ENCODE peak calls at places on chromosomes 11 and 22, in seven cellular contexts. One of them, this sample, is unnamed.

GRCh38 chr11:120830092-120830491 is 193.8 kb upstream of the TBCEL start:
- DNase-seq in astrocyte of the spinal cord: no peak
- DNase-seq in WERI-Rb-1: peak
- DNase-seq in neural progenitor cell: no peak
- DNase-seq in KBM-7: no peak
- DNase-seq in stimulated activated CD8-positive, alpha-beta memory T cell treated with anti-CD3 and anti-CD28 coated beads, Interleukin-12 subunit alpha, Interleukin-12 subunit beta, amount 100 ng/mL, for 4 hours: no peak
- DNase-seq in sciatic nerve: no peak
- DNase-seq in this sample: no peak

GRCh38 chr22:39422721-39423120 is 23.1 kb downstream of the TAB1 start:
- DNase-seq in astrocyte of the spinal cord: no peak
- DNase-seq in WERI-Rb-1: no peak
- DNase-seq in neural progenitor cell: no peak
- DNase-seq in KBM-7: no peak
- DNase-seq in stimulated activated CD8-positive, alpha-beta memory T cell treated with anti-CD3 and anti-CD28 coated beads, Interleukin-12 subunit alpha, Interleukin-12 subunit beta, amount 100 ng/mL, for 4 hours: no peak
- DNase-seq in sciatic nerve: no peak
- DNase-seq in this sample: no peak

GRCh38 chr22:25763239-25763777 is 21.3 kb downstream of the MYO18B start:
- DNase-seq in astrocyte of the spinal cord: no peak
- DNase-seq in WERI-Rb-1: no peak
- DNase-seq in neural progenitor cell: no peak
- DNase-seq in KBM-7: no peak
- DNase-seq in stimulated activated CD8-positive, alpha-beta memory T cell treated with anti-CD3 and anti-CD28 coated beads, Interleukin-12 subunit alpha, Interleukin-12 subunit beta, amount 100 ng/mL, for 4 hours: no peak
- DNase-seq in sciatic nerve: no peak
- DNase-seq in this sample: no peak

GRCh38 chr22:43747877-43748276 is 64.2 kb downstream of the EFCAB6 start:
- DNase-seq in astrocyte of the spinal cord: no peak
- DNase-seq in WERI-Rb-1: no peak
- DNase-seq in neural progenitor cell: no peak
- DNase-seq in KBM-7: no peak
- DNase-seq in stimulated activated CD8-positive, alpha-beta memory T cell treated with anti-CD3 and anti-CD28 coated beads, Interleukin-12 subunit alpha, Interleukin-12 subunit beta, amount 100 ng/mL, for 4 hours: no peak
- DNase-seq in sciatic nerve: no peak
- DNase-seq in this sample: no peak

GRCh38 chr11:41920374-41920773 is 460.9 kb upstream of the LRRC4C start:
- DNase-seq in astrocyte of the spinal cord: no peak
- DNase-seq in WERI-Rb-1: no peak
- DNase-seq in neural progenitor cell: no peak
- DNase-seq in KBM-7: no peak
- DNase-seq in stimulated activated CD8-positive, alpha-beta memory T cell treated with anti-CD3 and anti-CD28 coated beads, Interleukin-12 subunit alpha, Interleukin-12 subunit beta, amount 100 ng/mL, for 4 hours: no peak
- DNase-seq in sciatic nerve: no peak
- DNase-seq in this sample: no peak

GRCh38 chr11:32088117-32088941 is 2.5 kb upstream of the RCN1 start:
- DNase-seq in astrocyte of the spinal cord: peak
- DNase-seq in WERI-Rb-1: no peak
- DNase-seq in neural progenitor cell: no peak
- DNase-seq in KBM-7: peak
- DNase-seq in stimulated activated CD8-positive, alpha-beta memory T cell treated with anti-CD3 and anti-CD28 coated beads, Interleukin-12 subunit alpha, Interleukin-12 subunit beta, amount 100 ng/mL, for 4 hours: no peak
- DNase-seq in sciatic nerve: peak
- DNase-seq in this sample: peak

GRCh38 chr11:68340784-68341556 is 28.6 kb downstream of the LRP5 start:
- DNase-seq in astrocyte of the spinal cord: peak
- DNase-seq in WERI-Rb-1: no peak
- DNase-seq in neural progenitor cell: no peak
- DNase-seq in KBM-7: no peak
- DNase-seq in stimulated activated CD8-positive, alpha-beta memory T cell treated with anti-CD3 and anti-CD28 coated beads, Interleukin-12 subunit alpha, Interleukin-12 subunit beta, amount 100 ng/mL, for 4 hours: no peak
- DNase-seq in sciatic nerve: no peak
- DNase-seq in this sample: no peak

GRCh38 chr11:68018730-68019190 is 8.6 kb downstream of the ALDH3B1 start:
- DNase-seq in astrocyte of the spinal cord: no peak
- DNase-seq in WERI-Rb-1: no peak
- DNase-seq in neural progenitor cell: no peak
- DNase-seq in KBM-7: no peak
- DNase-seq in stimulated activated CD8-positive, alpha-beta memory T cell treated with anti-CD3 and anti-CD28 coated beads, Interleukin-12 subunit alpha, Interleukin-12 subunit beta, amount 100 ng/mL, for 4 hours: no peak
- DNase-seq in sciatic nerve: no peak
- DNase-seq in this sample: no peak

GRCh38 chr11:69554849-69555248 is 73.4 kb downstream of the LINC01488 start:
- DNase-seq in astrocyte of the spinal cord: no peak
- DNase-seq in WERI-Rb-1: no peak
- DNase-seq in neural progenitor cell: no peak
- DNase-seq in KBM-7: no peak
- DNase-seq in stimulated activated CD8-positive, alpha-beta memory T cell treated with anti-CD3 and anti-CD28 coated beads, Interleukin-12 subunit alpha, Interleukin-12 subunit beta, amount 100 ng/mL, for 4 hours: no peak
- DNase-seq in sciatic nerve: no peak
- DNase-seq in this sample: no peak

GRCh38 chr11:48012051-48012391 is 31.7 kb downstream of the PTPRJ start:
- DNase-seq in astrocyte of the spinal cord: no peak
- DNase-seq in WERI-Rb-1: no peak
- DNase-seq in neural progenitor cell: no peak
- DNase-seq in KBM-7: no peak
- DNase-seq in stimulated activated CD8-positive, alpha-beta memory T cell treated with anti-CD3 and anti-CD28 coated beads, Interleukin-12 subunit alpha, Interleukin-12 subunit beta, amount 100 ng/mL, for 4 hours: peak
- DNase-seq in sciatic nerve: no peak
- DNase-seq in this sample: no peak

GRCh38 chr22:19336133-19337075 is 44.9 kb upstream of the CLTCL1 start:
- DNase-seq in astrocyte of the spinal cord: no peak
- DNase-seq in WERI-Rb-1: no peak
- DNase-seq in neural progenitor cell: no peak
- DNase-seq in KBM-7: no peak
- DNase-seq in stimulated activated CD8-positive, alpha-beta memory T cell treated with anti-CD3 and anti-CD28 coated beads, Interleukin-12 subunit alpha, Interleukin-12 subunit beta, amount 100 ng/mL, for 4 hours: no peak
- DNase-seq in sciatic nerve: no peak
- DNase-seq in this sample: no peak

GRCh38 chr11:66106786-66107599 is 36.9 kb downstream of the PACS1 start:
- DNase-seq in astrocyte of the spinal cord: no peak
- DNase-seq in WERI-Rb-1: no peak
- DNase-seq in neural progenitor cell: no peak
- DNase-seq in KBM-7: peak
- DNase-seq in stimulated activated CD8-positive, alpha-beta memory T cell treated with anti-CD3 and anti-CD28 coated beads, Interleukin-12 subunit alpha, Interleukin-12 subunit beta, amount 100 ng/mL, for 4 hours: no peak
- DNase-seq in sciatic nerve: no peak
- DNase-seq in this sample: no peak

GRCh38 chr11:126366064-126366822 is 10.8 kb downstream of the ST3GAL4 start:
- DNase-seq in astrocyte of the spinal cord: no peak
- DNase-seq in WERI-Rb-1: no peak
- DNase-seq in neural progenitor cell: no peak
- DNase-seq in KBM-7: no peak
- DNase-seq in stimulated activated CD8-positive, alpha-beta memory T cell treated with anti-CD3 and anti-CD28 coated beads, Interleukin-12 subunit alpha, Interleukin-12 subunit beta, amount 100 ng/mL, for 4 hours: no peak
- DNase-seq in sciatic nerve: no peak
- DNase-seq in this sample: no peak

GRCh38 chr11:47857485-47858168 is 9.5 kb upstream of the NUP160 start:
- DNase-seq in astrocyte of the spinal cord: no peak
- DNase-seq in WERI-Rb-1: no peak
- DNase-seq in neural progenitor cell: no peak
- DNase-seq in KBM-7: no peak
- DNase-seq in stimulated activated CD8-positive, alpha-beta memory T cell treated with anti-CD3 and anti-CD28 coated beads, Interleukin-12 subunit alpha, Interleukin-12 subunit beta, amount 100 ng/mL, for 4 hours: no peak
- DNase-seq in sciatic nerve: no peak
- DNase-seq in this sample: no peak

GRCh38 chr11:122354029-122354697 is 238.1 kb upstream of the BLID start:
- DNase-seq in astrocyte of the spinal cord: no peak
- DNase-seq in WERI-Rb-1: no peak
- DNase-seq in neural progenitor cell: no peak
- DNase-seq in KBM-7: no peak
- DNase-seq in stimulated activated CD8-positive, alpha-beta memory T cell treated with anti-CD3 and anti-CD28 coated beads, Interleukin-12 subunit alpha, Interleukin-12 subunit beta, amount 100 ng/mL, for 4 hours: no peak
- DNase-seq in sciatic nerve: no peak
- DNase-seq in this sample: no peak

GRCh38 chr11:18720086-18720810 is 5.7 kb downstream of the IGSF22 start:
- DNase-seq in astrocyte of the spinal cord: peak
- DNase-seq in WERI-Rb-1: no peak
- DNase-seq in neural progenitor cell: peak
- DNase-seq in KBM-7: no peak
- DNase-seq in stimulated activated CD8-positive, alpha-beta memory T cell treated with anti-CD3 and anti-CD28 coated beads, Interleukin-12 subunit alpha, Interleukin-12 subunit beta, amount 100 ng/mL, for 4 hours: no peak
- DNase-seq in sciatic nerve: no peak
- DNase-seq in this sample: no peak

GRCh38 chr11:2212411-2213251 is 41.0 kb upstream of the TH start:
- DNase-seq in astrocyte of the spinal cord: no peak
- DNase-seq in WERI-Rb-1: no peak
- DNase-seq in neural progenitor cell: no peak
- DNase-seq in KBM-7: no peak
- DNase-seq in stimulated activated CD8-positive, alpha-beta memory T cell treated with anti-CD3 and anti-CD28 coated beads, Interleukin-12 subunit alpha, Interleukin-12 subunit beta, amount 100 ng/mL, for 4 hours: no peak
- DNase-seq in sciatic nerve: peak
- DNase-seq in this sample: no peak

GRCh38 chr22:43404673-43405385 is 7.0 kb upstream of the MPPED1 start:
- DNase-seq in astrocyte of the spinal cord: no peak
- DNase-seq in WERI-Rb-1: no peak
- DNase-seq in neural progenitor cell: no peak
- DNase-seq in KBM-7: no peak
- DNase-seq in stimulated activated CD8-positive, alpha-beta memory T cell treated with anti-CD3 and anti-CD28 coated beads, Interleukin-12 subunit alpha, Interleukin-12 subunit beta, amount 100 ng/mL, for 4 hours: no peak
- DNase-seq in sciatic nerve: no peak
- DNase-seq in this sample: no peak

GRCh38 chr11:70854891-70855556 is 397.4 kb downstream of the SHANK2 start:
- DNase-seq in astrocyte of the spinal cord: no peak
- DNase-seq in WERI-Rb-1: peak
- DNase-seq in neural progenitor cell: no peak
- DNase-seq in KBM-7: no peak
- DNase-seq in stimulated activated CD8-positive, alpha-beta memory T cell treated with anti-CD3 and anti-CD28 coated beads, Interleukin-12 subunit alpha, Interleukin-12 subunit beta, amount 100 ng/mL, for 4 hours: no peak
- DNase-seq in sciatic nerve: no peak
- DNase-seq in this sample: no peak

GRCh38 chr11:25349537-25349936 is 852.7 kb downstream of the LUZP2 start:
- DNase-seq in astrocyte of the spinal cord: no peak
- DNase-seq in WERI-Rb-1: no peak
- DNase-seq in neural progenitor cell: no peak
- DNase-seq in KBM-7: no peak
- DNase-seq in stimulated activated CD8-positive, alpha-beta memory T cell treated with anti-CD3 and anti-CD28 coated beads, Interleukin-12 subunit alpha, Interleukin-12 subunit beta, amount 100 ng/mL, for 4 hours: no peak
- DNase-seq in sciatic nerve: no peak
- DNase-seq in this sample: no peak

GRCh38 chr22:36160499-36160942 is at the start of gene APOL3:
- DNase-seq in astrocyte of the spinal cord: peak
- DNase-seq in WERI-Rb-1: no peak
- DNase-seq in neural progenitor cell: no peak
- DNase-seq in KBM-7: no peak
- DNase-seq in stimulated activated CD8-positive, alpha-beta memory T cell treated with anti-CD3 and anti-CD28 coated beads, Interleukin-12 subunit alpha, Interleukin-12 subunit beta, amount 100 ng/mL, for 4 hours: no peak
- DNase-seq in sciatic nerve: peak
- DNase-seq in this sample: no peak

GRCh38 chr11:95414217-95414616 is 183.2 kb upstream of the SESN3 start:
- DNase-seq in astrocyte of the spinal cord: no peak
- DNase-seq in WERI-Rb-1: no peak
- DNase-seq in neural progenitor cell: no peak
- DNase-seq in KBM-7: no peak
- DNase-seq in stimulated activated CD8-positive, alpha-beta memory T cell treated with anti-CD3 and anti-CD28 coated beads, Interleukin-12 subunit alpha, Interleukin-12 subunit beta, amount 100 ng/mL, for 4 hours: no peak
- DNase-seq in sciatic nerve: no peak
- DNase-seq in this sample: no peak

GRCh38 chr11:16606784-16607674 is 131.4 kb upstream of the C11orf58 start:
- DNase-seq in astrocyte of the spinal cord: peak
- DNase-seq in WERI-Rb-1: peak
- DNase-seq in neural progenitor cell: peak
- DNase-seq in KBM-7: no peak
- DNase-seq in stimulated activated CD8-positive, alpha-beta memory T cell treated with anti-CD3 and anti-CD28 coated beads, Interleukin-12 subunit alpha, Interleukin-12 subunit beta, amount 100 ng/mL, for 4 hours: no peak
- DNase-seq in sciatic nerve: peak
- DNase-seq in this sample: no peak

GRCh38 chr22:26660961-26661578 is 3.7 kb downstream of the MIAT start:
- DNase-seq in astrocyte of the spinal cord: no peak
- DNase-seq in WERI-Rb-1: peak
- DNase-seq in neural progenitor cell: peak
- DNase-seq in KBM-7: no peak
- DNase-seq in stimulated activated CD8-positive, alpha-beta memory T cell treated with anti-CD3 and anti-CD28 coated beads, Interleukin-12 subunit alpha, Interleukin-12 subunit beta, amount 100 ng/mL, for 4 hours: no peak
- DNase-seq in sciatic nerve: no peak
- DNase-seq in this sample: no peak

GRCh38 chr22:41382610-41383009 is 868 bp downstream of the TEF start:
- DNase-seq in astrocyte of the spinal cord: no peak
- DNase-seq in WERI-Rb-1: no peak
- DNase-seq in neural progenitor cell: no peak
- DNase-seq in KBM-7: no peak
- DNase-seq in stimulated activated CD8-positive, alpha-beta memory T cell treated with anti-CD3 and anti-CD28 coated beads, Interleukin-12 subunit alpha, Interleukin-12 subunit beta, amount 100 ng/mL, for 4 hours: peak
- DNase-seq in sciatic nerve: no peak
- DNase-seq in this sample: no peak

GRCh38 chr22:35175392-35175791 is 81.9 kb upstream of the HMGXB4 start:
- DNase-seq in astrocyte of the spinal cord: no peak
- DNase-seq in WERI-Rb-1: no peak
- DNase-seq in neural progenitor cell: no peak
- DNase-seq in KBM-7: no peak
- DNase-seq in stimulated activated CD8-positive, alpha-beta memory T cell treated with anti-CD3 and anti-CD28 coated beads, Interleukin-12 subunit alpha, Interleukin-12 subunit beta, amount 100 ng/mL, for 4 hours: no peak
- DNase-seq in sciatic nerve: no peak
- DNase-seq in this sample: no peak

GRCh38 chr11:8090756-8091155 is 9.7 kb downstream of the TUB start:
- DNase-seq in astrocyte of the spinal cord: no peak
- DNase-seq in WERI-Rb-1: peak
- DNase-seq in neural progenitor cell: peak
- DNase-seq in KBM-7: peak
- DNase-seq in stimulated activated CD8-positive, alpha-beta memory T cell treated with anti-CD3 and anti-CD28 coated beads, Interleukin-12 subunit alpha, Interleukin-12 subunit beta, amount 100 ng/mL, for 4 hours: no peak
- DNase-seq in sciatic nerve: peak
- DNase-seq in this sample: no peak

GRCh38 chr11:134518616-134519389 is 106.8 kb upstream of the B3GAT1 start:
- DNase-seq in astrocyte of the spinal cord: no peak
- DNase-seq in WERI-Rb-1: no peak
- DNase-seq in neural progenitor cell: no peak
- DNase-seq in KBM-7: no peak
- DNase-seq in stimulated activated CD8-positive, alpha-beta memory T cell treated with anti-CD3 and anti-CD28 coated beads, Interleukin-12 subunit alpha, Interleukin-12 subunit beta, amount 100 ng/mL, for 4 hours: no peak
- DNase-seq in sciatic nerve: no peak
- DNase-seq in this sample: no peak

GRCh38 chr11:80783561-80783960 is 1342.7 kb upstream of the TENM4 start:
- DNase-seq in astrocyte of the spinal cord: no peak
- DNase-seq in WERI-Rb-1: no peak
- DNase-seq in neural progenitor cell: no peak
- DNase-seq in KBM-7: no peak
- DNase-seq in stimulated activated CD8-positive, alpha-beta memory T cell treated with anti-CD3 and anti-CD28 coated beads, Interleukin-12 subunit alpha, Interleukin-12 subunit beta, amount 100 ng/mL, for 4 hours: no peak
- DNase-seq in sciatic nerve: no peak
- DNase-seq in this sample: no peak

GRCh38 chr22:30927806-30928205 is 40.8 kb downstream of the MORC2 start:
- DNase-seq in astrocyte of the spinal cord: no peak
- DNase-seq in WERI-Rb-1: no peak
- DNase-seq in neural progenitor cell: no peak
- DNase-seq in KBM-7: no peak
- DNase-seq in stimulated activated CD8-positive, alpha-beta memory T cell treated with anti-CD3 and anti-CD28 coated beads, Interleukin-12 subunit alpha, Interleukin-12 subunit beta, amount 100 ng/mL, for 4 hours: no peak
- DNase-seq in sciatic nerve: no peak
- DNase-seq in this sample: no peak

GRCh38 chr11:40759341-40759740 is 700.1 kb downstream of the LRRC4C start:
- DNase-seq in astrocyte of the spinal cord: no peak
- DNase-seq in WERI-Rb-1: no peak
- DNase-seq in neural progenitor cell: no peak
- DNase-seq in KBM-7: no peak
- DNase-seq in stimulated activated CD8-positive, alpha-beta memory T cell treated with anti-CD3 and anti-CD28 coated beads, Interleukin-12 subunit alpha, Interleukin-12 subunit beta, amount 100 ng/mL, for 4 hours: no peak
- DNase-seq in sciatic nerve: no peak
- DNase-seq in this sample: no peak

GRCh38 chr11:114479331-114479730 is 40.1 kb downstream of the REXO2 start:
- DNase-seq in astrocyte of the spinal cord: no peak
- DNase-seq in WERI-Rb-1: no peak
- DNase-seq in neural progenitor cell: no peak
- DNase-seq in KBM-7: no peak
- DNase-seq in stimulated activated CD8-positive, alpha-beta memory T cell treated with anti-CD3 and anti-CD28 coated beads, Interleukin-12 subunit alpha, Interleukin-12 subunit beta, amount 100 ng/mL, for 4 hours: no peak
- DNase-seq in sciatic nerve: no peak
- DNase-seq in this sample: no peak